ENCODE peak calls at places on chromosomes 2 and 18, in seven cellular contexts. N is ovary, D is H54, V is uterus, O is A549, X is GM12878, E is gastrocnemius medialis. Y is an unnamed sample.

GRCh38 chr2:71850306-71850801 is 297.3 kb downstream of the CYP26B1 start:
- DNase-seq in N (no peak), D (no peak), V (no peak), O (no peak), X (no peak), E (no peak), Y (no peak)

GRCh38 chr18:57353940-57354461 is 1.6 kb downstream of the ST8SIA3 start:
- DNase-seq in N (no peak), D (no peak), V (no peak), O (peak), X (no peak), E (no peak), Y (no peak)

GRCh38 chr2:6452702-6453481 is 412.8 kb downstream of the CMPK2 start:
- DNase-seq in N (no peak), D (no peak), V (no peak), O (no peak), X (no peak), E (no peak), Y (no peak)

GRCh38 chr2:47060652-47061170 is 94.4 kb downstream of the STPG4 start:
- DNase-seq in N (no peak), D (no peak), V (no peak), O (no peak), X (no peak), E (no peak), Y (no peak)

GRCh38 chr18:36142751-36143150 is 13.1 kb downstream of the ELP2 start:
- DNase-seq in N (no peak), D (no peak), V (no peak), O (no peak), X (no peak), E (no peak), Y (no peak)

GRCh38 chr2:240856151-240856980 is 12.3 kb upstream of the AGXT start:
- DNase-seq in N (no peak), D (no peak), V (peak), O (peak), X (no peak), E (no peak), Y (no peak)

GRCh38 chr2:39124770-39125075 is 3.9 kb upstream of the SOS1 start:
- DNase-seq in N (no peak), D (no peak), V (no peak), O (no peak), X (no peak), E (no peak), Y (no peak)

GRCh38 chr2:180907731-180908130 is 72.7 kb upstream of the UBE2E3 start:
- DNase-seq in N (no peak), D (no peak), V (no peak), O (no peak), X (no peak), E (no peak), Y (no peak)

GRCh38 chr18:49859006-49859359 is 45.6 kb upstream of the ACAA2 start:
- DNase-seq in N (no peak), D (no peak), V (no peak), O (no peak), X (no peak), E (no peak), Y (no peak)

GRCh38 chr2:232147440-232148077 is 186.0 kb downstream of the DIS3L2 start:
- DNase-seq in N (no peak), D (no peak), V (no peak), O (no peak), X (no peak), E (no peak), Y (no peak)

GRCh38 chr2:201881731-201882130 is 75.4 kb downstream of the CDK15 start:
- DNase-seq in N (no peak), D (no peak), V (no peak), O (no peak), X (no peak), E (no peak), Y (no peak)

GRCh38 chr2:240160291-240161086 is 20.0 kb upstream of the OTOS start:
- DNase-seq in N (no peak), D (no peak), V (no peak), O (no peak), X (no peak), E (no peak), Y (no peak)

GRCh38 chr2:30747206-30747605 is 60.0 kb downstream of the CAPN13 start:
- DNase-seq in N (no peak), D (no peak), V (no peak), O (no peak), X (no peak), E (no peak), Y (no peak)

GRCh38 chr2:149365826-149366583 is 35.6 kb downstream of the LYPD6 start:
- DNase-seq in N (no peak), D (no peak), V (no peak), O (no peak), X (no peak), E (no peak), Y (no peak)

GRCh38 chr2:179936654-179937053 is 70.4 kb downstream of the CWC22 start:
- DNase-seq in N (no peak), D (no peak), V (no peak), O (no peak), X (no peak), E (no peak), Y (no peak)

GRCh38 chr2:96931966-96932365 is 54.4 kb downstream of the FAM178B start:
- DNase-seq in N (no peak), D (no peak), V (no peak), O (no peak), X (no peak), E (no peak), Y (no peak)

GRCh38 chr2:96934831-96935545 is 51.4 kb downstream of the FAM178B start:
- DNase-seq in N (no peak), D (no peak), V (no peak), O (no peak), X (no peak), E (no peak), Y (no peak)

GRCh38 chr2:96933528-96933927 is 52.9 kb downstream of the FAM178B start:
- DNase-seq in N (no peak), D (no peak), V (no peak), O (no peak), X (no peak), E (no peak), Y (no peak)

GRCh38 chr2:96931461-96931860 is 54.9 kb downstream of the FAM178B start:
- DNase-seq in N (no peak), D (no peak), V (no peak), O (no peak), X (no peak), E (no peak), Y (no peak)

DNA sequence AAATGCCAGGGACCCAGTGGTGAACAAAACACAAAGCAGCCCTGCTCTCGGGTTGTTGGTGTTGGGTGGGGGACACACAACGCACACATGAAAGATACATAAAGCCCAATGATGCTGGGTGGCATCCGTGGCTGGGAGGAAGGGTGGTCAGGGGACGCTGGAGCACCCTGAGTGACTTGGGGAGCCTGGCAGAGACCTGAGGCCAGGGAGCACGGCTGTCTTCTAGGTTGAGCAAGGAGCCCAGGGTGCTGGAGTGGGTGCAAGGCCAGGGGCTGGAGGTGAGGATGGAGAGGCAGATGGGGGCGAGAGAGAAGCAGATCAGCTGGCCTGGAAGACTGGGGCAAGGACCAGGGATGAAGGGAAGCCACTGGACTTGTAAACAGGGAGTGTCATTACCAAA is 52.3 kb downstream of the FAM178B start:
- DNase-seq in N (no peak), D (no peak), V (no peak), O (no peak), X (no peak), E (no peak), Y (no peak)
- TF ChIP-seq POLR2A in N (no peak), D (no peak), V (no peak), O (no peak), X (no peak), E (no peak), Y (no peak)

GRCh38 chr2:159286709-159287441 is 372 bp upstream of the WDSUB1 start:
- DNase-seq in N (peak), D (peak), V (peak), O (peak), X (peak), E (peak), Y (peak)
- TF ChIP-seq POLR2A in N (peak), D (peak), V (peak), O (peak), X (peak), E (peak), Y (peak)

DNA sequence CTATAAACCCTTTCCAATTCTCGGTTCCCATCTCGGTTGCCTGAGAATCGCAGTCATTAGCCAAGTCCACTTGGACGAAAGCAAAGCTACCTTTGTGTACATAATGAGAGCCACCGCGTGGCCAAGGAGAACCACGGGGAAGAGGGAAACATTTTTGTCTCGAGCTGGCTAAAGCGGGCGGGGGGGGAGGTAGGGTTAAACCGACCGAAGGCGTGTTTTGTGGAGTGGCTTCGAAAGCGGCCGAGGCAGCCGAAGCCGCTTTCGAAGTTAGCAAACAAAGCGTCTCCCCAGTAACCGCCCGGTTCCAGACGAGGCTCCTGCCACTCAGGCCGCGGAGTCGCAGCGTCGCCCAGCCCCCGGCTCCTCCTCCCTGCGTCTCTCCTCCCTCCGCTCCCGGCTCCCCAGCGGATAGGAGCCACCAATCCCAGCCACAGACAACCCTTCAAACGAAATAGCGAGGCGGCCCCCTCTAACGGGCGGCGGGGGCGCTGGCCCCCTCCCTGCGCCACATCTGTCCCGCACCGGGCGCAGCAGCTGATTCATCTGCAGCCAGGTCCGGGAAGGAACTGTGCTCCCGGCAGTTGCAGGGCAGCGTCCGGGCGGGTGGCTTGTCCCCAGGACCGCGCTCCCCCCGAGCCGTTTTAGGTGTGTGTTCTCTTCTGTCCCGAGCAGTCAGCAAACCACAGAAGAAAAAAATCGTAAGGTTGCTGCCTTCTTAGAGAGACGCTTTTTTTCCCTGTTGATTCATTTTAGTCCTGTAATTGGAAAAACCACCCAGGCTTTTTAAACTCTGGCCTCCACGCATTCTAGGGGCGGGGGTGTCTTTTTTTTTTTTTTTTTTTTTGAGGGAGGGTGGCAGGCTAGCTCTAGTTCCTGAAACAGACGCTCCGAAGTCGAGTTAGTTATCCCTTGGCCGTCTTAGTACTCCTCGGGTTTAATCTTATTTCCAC is 1.8 kb upstream of the TGIF1 start:
- DNase-seq in N (peak), D (peak), V (peak), O (peak), X (peak), E (peak), Y (peak)
- TF ChIP-seq POLR2A in N (peak), D (peak), V (peak), O (peak), X (peak), E (peak), Y (peak)

GRCh38 chr2:195656131-195656858 is 731 bp upstream of the SLC39A10 start:
- DNase-seq in N (no peak), D (no peak), V (no peak), O (no peak), X (no peak), E (no peak), Y (no peak)
- TF ChIP-seq POLR2A in N (no peak), D (no peak), V (no peak), O (peak), X (no peak), E (no peak), Y (no peak)

Y was measured in esophagus squamous epithelium.